ENCODE peak calls at places on chromosomes 13 and 19, in seven cellular contexts. One of them, this sample, is unnamed.

GRCh38 chr13:70568571-70568970 is 460.3 kb upstream of the KLHL1 start:
- DNase-seq in B cell: peak; percentile 1
- DNase-seq in fibroblast of mammary gland: peak; percentile 42
- DNase-seq in CD8-positive, alpha-beta T cell: no peak
- DNase-seq in endodermal cell: no peak
- DNase-seq in tibial nerve: peak; percentile 55
- DNase-seq in uterus: no peak
- DNase-seq in this sample: peak; percentile 54

GRCh38 chr19:41871573-41872383 is 5.3 kb upstream of the CD79A start:
- DNase-seq in uterus: no peak
- DNase-seq in CD8-positive, alpha-beta T cell: peak; percentile 34
- DNase-seq in tibial nerve: no peak
- DNase-seq in fibroblast of mammary gland: no peak
- DNase-seq in endodermal cell: peak; percentile 74
- DNase-seq in B cell: peak; percentile 66
- DNase-seq in this sample: peak; percentile 85

GRCh38 chr19:6065685-6066365 is 44.5 kb downstream of the RFX2 start:
- DNase-seq in endodermal cell: peak; percentile 78
- DNase-seq in CD8-positive, alpha-beta T cell: no peak
- DNase-seq in fibroblast of mammary gland: peak; percentile 46
- DNase-seq in tibial nerve: no peak
- DNase-seq in uterus: peak; percentile 65
- DNase-seq in B cell: no peak
- DNase-seq in this sample: no peak

GRCh38 chr19:42290523-42291436 is 11.2 kb upstream of the PRR19 start:
- DNase-seq in uterus: no peak
- DNase-seq in tibial nerve: no peak
- DNase-seq in endodermal cell: peak; percentile 66
- DNase-seq in fibroblast of mammary gland: no peak
- DNase-seq in B cell: peak; percentile 79
- DNase-seq in CD8-positive, alpha-beta T cell: no peak
- DNase-seq in this sample: peak; percentile 60

GRCh38 chr19:3784607-3785463 is 1.3 kb downstream of the MATK start:
- DNase-seq in fibroblast of mammary gland: peak; percentile 12
- DNase-seq in CD8-positive, alpha-beta T cell: no peak
- DNase-seq in endodermal cell: peak; percentile 49
- DNase-seq in tibial nerve: no peak
- DNase-seq in B cell: no peak
- DNase-seq in uterus: no peak
- DNase-seq in this sample: no peak

GRCh38 chr19:55699221-55699620 is 24.2 kb downstream of the EPN1 start:
- DNase-seq in B cell: no peak
- DNase-seq in uterus: no peak
- DNase-seq in tibial nerve: no peak
- DNase-seq in endodermal cell: peak; percentile 24
- DNase-seq in fibroblast of mammary gland: no peak
- DNase-seq in CD8-positive, alpha-beta T cell: no peak
- DNase-seq in this sample: no peak

GRCh38 chr13:64314286-64314685 is 2898.6 kb upstream of the PCDH20 start:
- DNase-seq in fibroblast of mammary gland: peak; percentile 4
- DNase-seq in CD8-positive, alpha-beta T cell: no peak
- DNase-seq in tibial nerve: no peak
- DNase-seq in endodermal cell: no peak
- DNase-seq in B cell: no peak
- DNase-seq in uterus: no peak
- DNase-seq in this sample: no peak

GRCh38 chr13:59635591-59635990 is 528.1 kb downstream of the DIAPH3 start:
- DNase-seq in endodermal cell: no peak
- DNase-seq in B cell: no peak
- DNase-seq in tibial nerve: no peak
- DNase-seq in fibroblast of mammary gland: no peak
- DNase-seq in CD8-positive, alpha-beta T cell: no peak
- DNase-seq in uterus: no peak
- DNase-seq in this sample: no peak

GRCh38 chr13:27375686-27376326 is 48.6 kb upstream of the GTF3A start:
- DNase-seq in endodermal cell: peak; percentile 91
- DNase-seq in uterus: peak; percentile 50
- DNase-seq in CD8-positive, alpha-beta T cell: no peak
- DNase-seq in B cell: peak; percentile 70
- DNase-seq in fibroblast of mammary gland: peak; percentile 76
- DNase-seq in tibial nerve: peak; percentile 67
- DNase-seq in this sample: peak; percentile 71

GRCh38 chr19:1232652-1233360 is 5.0 kb downstream of the CBARP start:
- DNase-seq in CD8-positive, alpha-beta T cell: no peak
- DNase-seq in endodermal cell: no peak
- DNase-seq in uterus: peak; percentile 45
- DNase-seq in B cell: no peak
- DNase-seq in tibial nerve: no peak
- DNase-seq in fibroblast of mammary gland: peak; percentile 77
- DNase-seq in this sample: no peak

GRCh38 chr13:73922728-73923393 is 211.3 kb downstream of the KLF12 start:
- DNase-seq in tibial nerve: no peak
- DNase-seq in uterus: no peak
- DNase-seq in fibroblast of mammary gland: peak; percentile 62
- DNase-seq in B cell: no peak
- DNase-seq in CD8-positive, alpha-beta T cell: no peak
- DNase-seq in endodermal cell: no peak
- DNase-seq in this sample: no peak

GRCh38 chr13:40874138-40874776 is 84.8 kb downstream of the SLC25A15 start:
- DNase-seq in endodermal cell: no peak
- DNase-seq in tibial nerve: no peak
- DNase-seq in CD8-positive, alpha-beta T cell: no peak
- DNase-seq in fibroblast of mammary gland: peak; percentile 5
- DNase-seq in uterus: no peak
- DNase-seq in B cell: peak; percentile 11
- DNase-seq in this sample: no peak

GRCh38 chr19:36172852-36173251 is 20.6 kb upstream of the COX7A1 start:
- DNase-seq in uterus: no peak
- DNase-seq in B cell: no peak
- DNase-seq in fibroblast of mammary gland: no peak
- DNase-seq in tibial nerve: no peak
- DNase-seq in endodermal cell: no peak
- DNase-seq in CD8-positive, alpha-beta T cell: no peak
- DNase-seq in this sample: no peak

GRCh38 chr19:1471514-1472107 is 7.4 kb downstream of the C19orf25 start:
- DNase-seq in B cell: no peak
- DNase-seq in CD8-positive, alpha-beta T cell: no peak
- DNase-seq in fibroblast of mammary gland: no peak
- DNase-seq in uterus: no peak
- DNase-seq in tibial nerve: no peak
- DNase-seq in endodermal cell: peak; percentile 52
- DNase-seq in this sample: no peak

GRCh38 chr13:36904219-36904618 is 15.8 kb downstream of the SMAD9 start:
- DNase-seq in uterus: no peak
- DNase-seq in CD8-positive, alpha-beta T cell: no peak
- DNase-seq in tibial nerve: no peak
- DNase-seq in endodermal cell: no peak
- DNase-seq in B cell: no peak
- DNase-seq in fibroblast of mammary gland: no peak
- DNase-seq in this sample: no peak

GRCh38 chr19:982567-983170 is 1.5 kb upstream of the WDR18 start:
- DNase-seq in uterus: peak; percentile 46
- DNase-seq in fibroblast of mammary gland: peak; percentile 35
- DNase-seq in tibial nerve: peak; percentile 55
- DNase-seq in endodermal cell: peak; percentile 93
- DNase-seq in CD8-positive, alpha-beta T cell: peak; percentile 57
- DNase-seq in B cell: peak; percentile 92
- DNase-seq in this sample: peak; percentile 96

GRCh38 chr13:102930566-102930965 is 84.7 kb downstream of the ERCC5 start:
- DNase-seq in B cell: no peak
- DNase-seq in endodermal cell: no peak
- DNase-seq in CD8-positive, alpha-beta T cell: no peak
- DNase-seq in tibial nerve: no peak
- DNase-seq in fibroblast of mammary gland: no peak
- DNase-seq in uterus: no peak
- DNase-seq in this sample: no peak

GRCh38 chr13:26688286-26688685 is 72.3 kb downstream of the GPR12 start:
- DNase-seq in fibroblast of mammary gland: no peak
- DNase-seq in endodermal cell: no peak
- DNase-seq in CD8-positive, alpha-beta T cell: no peak
- DNase-seq in B cell: no peak
- DNase-seq in tibial nerve: no peak
- DNase-seq in uterus: no peak
- DNase-seq in this sample: no peak

GRCh38 chr19:48183356-48183755 is 12.9 kb downstream of the ZSWIM9 start:
- DNase-seq in fibroblast of mammary gland: no peak
- DNase-seq in tibial nerve: no peak
- DNase-seq in endodermal cell: no peak
- DNase-seq in B cell: no peak
- DNase-seq in uterus: no peak
- DNase-seq in CD8-positive, alpha-beta T cell: no peak
- DNase-seq in this sample: no peak

GRCh38 chr13:27403727-27404385 is 20.6 kb upstream of the GTF3A start:
- DNase-seq in B cell: no peak
- DNase-seq in fibroblast of mammary gland: no peak
- DNase-seq in tibial nerve: no peak
- DNase-seq in endodermal cell: no peak
- DNase-seq in uterus: no peak
- DNase-seq in CD8-positive, alpha-beta T cell: no peak
- DNase-seq in this sample: no peak

GRCh38 chr13:87677043-87677333 is 5.8 kb downstream of the SLITRK5 start:
- DNase-seq in fibroblast of mammary gland: no peak
- DNase-seq in CD8-positive, alpha-beta T cell: no peak
- DNase-seq in uterus: no peak
- DNase-seq in endodermal cell: no peak
- DNase-seq in tibial nerve: no peak
- DNase-seq in B cell: no peak
- DNase-seq in this sample: peak; percentile 9

GRCh38 chr13:87676254-87677042 is 5.3 kb downstream of the SLITRK5 start:
- DNase-seq in B cell: no peak
- DNase-seq in tibial nerve: no peak
- DNase-seq in endodermal cell: peak; percentile 71
- DNase-seq in fibroblast of mammary gland: no peak
- DNase-seq in uterus: no peak
- DNase-seq in CD8-positive, alpha-beta T cell: no peak
- DNase-seq in this sample: peak; percentile 9

GRCh38 chr13:87678353-87678752 is 7.2 kb downstream of the SLITRK5 start:
- DNase-seq in fibroblast of mammary gland: no peak
- DNase-seq in tibial nerve: no peak
- DNase-seq in B cell: peak; percentile 3
- DNase-seq in endodermal cell: no peak
- DNase-seq in uterus: no peak
- DNase-seq in CD8-positive, alpha-beta T cell: no peak
- DNase-seq in this sample: peak; percentile 5

GRCh38 chr13:87677334-87678234 is 6.4 kb downstream of the SLITRK5 start:
- DNase-seq in CD8-positive, alpha-beta T cell: no peak
- DNase-seq in B cell: peak; percentile 52
- DNase-seq in endodermal cell: peak; percentile 85
- DNase-seq in tibial nerve: no peak
- DNase-seq in fibroblast of mammary gland: no peak
- DNase-seq in uterus: no peak
- DNase-seq in this sample: peak; percentile 22

GRCh38 chr13:87680298-87680697 is 9.1 kb downstream of the SLITRK5 start:
- DNase-seq in fibroblast of mammary gland: no peak
- DNase-seq in B cell: peak; percentile 5
- DNase-seq in uterus: no peak
- DNase-seq in CD8-positive, alpha-beta T cell: no peak
- DNase-seq in tibial nerve: no peak
- DNase-seq in endodermal cell: no peak
- DNase-seq in this sample: no peak
- TF ChIP-seq CTCF in fibroblast of mammary gland: no peak
- TF ChIP-seq CTCF in B cell: no peak
- TF ChIP-seq CTCF in uterus: no peak
- TF ChIP-seq CTCF in CD8-positive, alpha-beta T cell: no peak
- TF ChIP-seq CTCF in tibial nerve: no peak
- TF ChIP-seq CTCF in endodermal cell: peak; percentile 52
- TF ChIP-seq CTCF in this sample: no peak

DNA sequence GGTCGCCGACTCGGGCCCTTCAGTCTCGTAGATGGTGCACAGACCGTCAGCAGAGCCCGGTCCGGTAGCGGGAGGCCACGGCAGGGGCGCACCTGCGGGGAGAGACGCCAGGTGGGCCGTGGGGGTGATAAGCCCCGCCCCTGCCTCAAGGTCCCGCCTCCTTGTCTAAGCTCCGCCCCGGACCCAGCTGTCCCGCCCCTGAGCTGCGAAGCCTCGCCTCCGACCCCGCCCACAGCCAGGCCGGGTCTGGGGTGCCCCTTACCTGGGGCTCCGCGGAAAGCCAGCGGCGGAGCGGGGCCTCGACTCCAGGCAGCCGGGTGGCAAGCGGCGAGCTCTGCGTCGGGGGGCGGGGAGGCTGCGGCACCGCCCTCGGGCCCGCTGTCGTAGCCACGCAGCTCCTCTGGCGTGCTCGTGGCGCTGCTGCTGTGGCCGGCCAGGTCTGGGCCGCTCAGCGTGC is 4.7 kb downstream of the PRR36 start:
- DNase-seq in B cell: peak; percentile 88
- DNase-seq in endodermal cell: peak; percentile 95
- DNase-seq in uterus: peak; percentile 51
- DNase-seq in CD8-positive, alpha-beta T cell: peak; percentile 73
- DNase-seq in tibial nerve: no peak
- DNase-seq in fibroblast of mammary gland: no peak
- DNase-seq in this sample: peak; percentile 87
- TF ChIP-seq CTCF in B cell: peak; percentile 61
- TF ChIP-seq CTCF in endodermal cell: peak; percentile 35
- TF ChIP-seq CTCF in uterus: no peak
- TF ChIP-seq CTCF in CD8-positive, alpha-beta T cell: no peak
- TF ChIP-seq CTCF in tibial nerve: no peak
- TF ChIP-seq CTCF in fibroblast of mammary gland: no peak
- TF ChIP-seq CTCF in this sample: no peak

GRCh38 chr13:46754812-46755211 is 42.1 kb downstream of the ESD start:
- DNase-seq in tibial nerve: no peak
- DNase-seq in CD8-positive, alpha-beta T cell: no peak
- DNase-seq in endodermal cell: no peak
- DNase-seq in uterus: no peak
- DNase-seq in fibroblast of mammary gland: no peak
- DNase-seq in B cell: no peak
- DNase-seq in this sample: no peak

GRCh38 chr13:46749951-46750350 is 47.0 kb downstream of the ESD start:
- DNase-seq in CD8-positive, alpha-beta T cell: no peak
- DNase-seq in fibroblast of mammary gland: no peak
- DNase-seq in tibial nerve: no peak
- DNase-seq in endodermal cell: no peak
- DNase-seq in uterus: no peak
- DNase-seq in B cell: no peak
- DNase-seq in this sample: no peak

GRCh38 chr13:46753917-46754316 is 43.0 kb downstream of the ESD start:
- DNase-seq in endodermal cell: no peak
- DNase-seq in fibroblast of mammary gland: no peak
- DNase-seq in uterus: no peak
- DNase-seq in B cell: no peak
- DNase-seq in tibial nerve: no peak
- DNase-seq in CD8-positive, alpha-beta T cell: no peak
- DNase-seq in this sample: no peak

GRCh38 chr13:46753137-46753536 is 43.8 kb downstream of the ESD start:
- DNase-seq in endodermal cell: no peak
- DNase-seq in fibroblast of mammary gland: no peak
- DNase-seq in uterus: no peak
- DNase-seq in tibial nerve: no peak
- DNase-seq in CD8-positive, alpha-beta T cell: no peak
- DNase-seq in B cell: no peak
- DNase-seq in this sample: no peak

GRCh38 chr13:46751811-46752635 is 44.9 kb downstream of the ESD start:
- DNase-seq in uterus: no peak
- DNase-seq in endodermal cell: no peak
- DNase-seq in CD8-positive, alpha-beta T cell: peak; percentile 20
- DNase-seq in B cell: peak; percentile 47
- DNase-seq in tibial nerve: no peak
- DNase-seq in fibroblast of mammary gland: peak; percentile 13
- DNase-seq in this sample: no peak
- TF ChIP-seq CTCF in uterus: no peak
- TF ChIP-seq CTCF in endodermal cell: peak; percentile 14
- TF ChIP-seq CTCF in CD8-positive, alpha-beta T cell: no peak
- TF ChIP-seq CTCF in B cell: no peak
- TF ChIP-seq CTCF in tibial nerve: no peak
- TF ChIP-seq CTCF in fibroblast of mammary gland: no peak
- TF ChIP-seq CTCF in this sample: peak; percentile 35

GRCh38 chr19:58381460-58382220 is 810 bp upstream of the ZNF837 start:
- DNase-seq in B cell: peak; percentile 27
- DNase-seq in endodermal cell: peak; percentile 42
- DNase-seq in fibroblast of mammary gland: no peak
- DNase-seq in uterus: no peak
- DNase-seq in CD8-positive, alpha-beta T cell: no peak
- DNase-seq in tibial nerve: no peak
- DNase-seq in this sample: no peak
- TF ChIP-seq CTCF in B cell: no peak
- TF ChIP-seq CTCF in endodermal cell: no peak
- TF ChIP-seq CTCF in fibroblast of mammary gland: no peak
- TF ChIP-seq CTCF in uterus: no peak
- TF ChIP-seq CTCF in CD8-positive, alpha-beta T cell: no peak
- TF ChIP-seq CTCF in tibial nerve: no peak
- TF ChIP-seq CTCF in this sample: no peak

This sample was measured in GM13976.